ENCODE peak calls at places on chromosomes 11 and 22, in eight cellular contexts. One of them, this sample, is unnamed.

GRCh38 chr22:27278986-27279385 is 522.6 kb downstream of the MN1 start:
- DNase-seq in fibroblast of pulmonary artery: no peak
- DNase-seq in progenitor cell of endocrine pancreas: no peak
- DNase-seq in AG10803: peak; percentile 19
- DNase-seq in AG04449: no peak
- DNase-seq in heart right ventricle: no peak
- DNase-seq in A549: no peak
- DNase-seq in astrocyte of the spinal cord: no peak
- DNase-seq in this sample: no peak

GRCh38 chr11:134783219-134783618 is 371.2 kb upstream of the B3GAT1 start:
- DNase-seq in A549: no peak
- DNase-seq in fibroblast of pulmonary artery: no peak
- DNase-seq in AG10803: no peak
- DNase-seq in progenitor cell of endocrine pancreas: no peak
- DNase-seq in AG04449: no peak
- DNase-seq in heart right ventricle: no peak
- DNase-seq in astrocyte of the spinal cord: no peak
- DNase-seq in this sample: no peak

GRCh38 chr11:107780136-107780535 is 68.3 kb upstream of the SLN start:
- DNase-seq in astrocyte of the spinal cord: no peak
- DNase-seq in AG10803: no peak
- DNase-seq in fibroblast of pulmonary artery: no peak
- DNase-seq in heart right ventricle: no peak
- DNase-seq in AG04449: no peak
- DNase-seq in progenitor cell of endocrine pancreas: no peak
- DNase-seq in A549: no peak
- DNase-seq in this sample: no peak

GRCh38 chr11:11396290-11397042 is 43.4 kb upstream of the CSNK2A3 start:
- DNase-seq in progenitor cell of endocrine pancreas: no peak
- DNase-seq in AG04449: peak; percentile 68
- DNase-seq in heart right ventricle: no peak
- DNase-seq in AG10803: peak; percentile 92
- DNase-seq in fibroblast of pulmonary artery: peak; percentile 95
- DNase-seq in A549: no peak
- DNase-seq in astrocyte of the spinal cord: peak; percentile 83
- DNase-seq in this sample: no peak

GRCh38 chr22:37253164-37253660 is 9.1 kb upstream of the RAC2 start:
- DNase-seq in astrocyte of the spinal cord: no peak
- DNase-seq in AG04449: no peak
- DNase-seq in A549: no peak
- DNase-seq in heart right ventricle: no peak
- DNase-seq in AG10803: no peak
- DNase-seq in fibroblast of pulmonary artery: no peak
- DNase-seq in progenitor cell of endocrine pancreas: no peak
- DNase-seq in this sample: no peak

GRCh38 chr11:72962084-72962483 is 147.9 kb downstream of the ATG16L2 start:
- DNase-seq in progenitor cell of endocrine pancreas: no peak
- DNase-seq in fibroblast of pulmonary artery: peak; percentile 76
- DNase-seq in AG04449: no peak
- DNase-seq in astrocyte of the spinal cord: peak; percentile 37
- DNase-seq in A549: no peak
- DNase-seq in heart right ventricle: no peak
- DNase-seq in AG10803: peak; percentile 55
- DNase-seq in this sample: peak; percentile 13

GRCh38 chr11:94147433-94147845 is 18.8 kb downstream of the PANX1 start:
- DNase-seq in fibroblast of pulmonary artery: no peak
- DNase-seq in AG04449: no peak
- DNase-seq in progenitor cell of endocrine pancreas: no peak
- DNase-seq in A549: no peak
- DNase-seq in astrocyte of the spinal cord: no peak
- DNase-seq in AG10803: no peak
- DNase-seq in heart right ventricle: no peak
- DNase-seq in this sample: peak; percentile 70

GRCh38 chr22:40203568-40203967 is 25.8 kb downstream of the TNRC6B start:
- DNase-seq in heart right ventricle: no peak
- DNase-seq in fibroblast of pulmonary artery: no peak
- DNase-seq in AG10803: peak; percentile 39
- DNase-seq in progenitor cell of endocrine pancreas: no peak
- DNase-seq in A549: no peak
- DNase-seq in astrocyte of the spinal cord: no peak
- DNase-seq in AG04449: no peak
- DNase-seq in this sample: peak; percentile 61

DNA sequence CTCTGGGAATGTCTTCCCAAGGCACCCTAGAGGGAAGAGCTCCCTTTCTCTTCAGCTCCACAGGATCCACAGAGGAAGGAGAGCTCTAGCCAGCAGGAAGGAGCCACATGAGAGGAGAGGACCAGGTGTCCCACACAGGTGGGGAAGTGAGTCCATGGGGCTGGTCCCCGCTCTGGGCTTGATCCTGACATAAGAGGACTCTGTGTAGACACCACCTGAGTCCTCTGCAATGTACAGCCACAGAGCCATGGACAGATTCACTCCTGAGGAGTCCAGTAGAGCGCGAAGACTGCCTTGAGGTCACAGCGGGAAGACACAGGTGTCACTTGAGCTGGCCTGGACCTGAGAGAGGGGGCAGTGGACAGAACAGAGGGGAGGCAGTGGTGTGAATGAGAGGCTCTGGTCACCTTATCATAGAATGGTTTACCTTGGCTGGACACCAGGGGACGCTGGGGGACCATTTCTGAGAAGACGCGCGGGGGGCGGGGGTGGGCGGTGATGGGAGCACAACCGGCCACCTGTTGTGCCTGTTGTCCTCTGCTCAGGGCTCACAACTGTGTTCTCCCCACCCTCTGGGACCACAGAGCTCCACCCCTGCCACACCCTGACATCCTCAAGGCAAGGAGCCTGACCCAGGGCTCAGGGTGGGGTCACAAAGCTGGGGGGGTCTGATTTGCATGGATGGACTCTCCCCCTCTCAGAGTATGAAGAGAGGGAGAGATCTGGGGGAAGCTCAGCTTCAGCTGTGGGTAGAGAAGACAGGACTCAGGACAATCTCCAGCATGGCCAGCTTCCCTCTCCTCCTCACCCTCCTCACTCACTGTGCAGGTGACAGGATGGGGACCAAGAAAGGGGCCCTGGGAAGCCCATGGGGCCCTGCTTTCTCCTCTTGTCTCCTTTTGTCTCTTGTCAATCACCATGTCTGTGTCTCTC is 128.2 kb downstream of the ZNF280B start:
- DNase-seq in AG04449: no peak
- DNase-seq in fibroblast of pulmonary artery: no peak
- DNase-seq in astrocyte of the spinal cord: no peak
- DNase-seq in heart right ventricle: no peak
- DNase-seq in progenitor cell of endocrine pancreas: no peak
- DNase-seq in AG10803: no peak
- DNase-seq in A549: no peak
- DNase-seq in this sample: peak; percentile 27
- TF ChIP-seq CTCF in AG04449: no peak
- TF ChIP-seq CTCF in fibroblast of pulmonary artery: no peak
- TF ChIP-seq CTCF in astrocyte of the spinal cord: peak; percentile 16
- TF ChIP-seq CTCF in heart right ventricle: no peak
- TF ChIP-seq CTCF in progenitor cell of endocrine pancreas: peak; percentile 52
- TF ChIP-seq CTCF in AG10803: no peak
- TF ChIP-seq CTCF in A549: no peak
- TF ChIP-seq CTCF in this sample: peak; percentile 11

GRCh38 chr11:91997178-91997577 is 227.4 kb upstream of the FAT3 start:
- DNase-seq in progenitor cell of endocrine pancreas: no peak
- DNase-seq in AG04449: no peak
- DNase-seq in AG10803: no peak
- DNase-seq in heart right ventricle: no peak
- DNase-seq in astrocyte of the spinal cord: no peak
- DNase-seq in fibroblast of pulmonary artery: no peak
- DNase-seq in A549: no peak
- DNase-seq in this sample: no peak
- TF ChIP-seq CTCF in progenitor cell of endocrine pancreas: no peak
- TF ChIP-seq CTCF in AG04449: no peak
- TF ChIP-seq CTCF in AG10803: no peak
- TF ChIP-seq CTCF in heart right ventricle: no peak
- TF ChIP-seq CTCF in astrocyte of the spinal cord: no peak
- TF ChIP-seq CTCF in fibroblast of pulmonary artery: no peak
- TF ChIP-seq CTCF in A549: no peak
- TF ChIP-seq CTCF in this sample: no peak

GRCh38 chr22:50716291-50717024 is 21.5 kb upstream of the ACR start:
- DNase-seq in AG10803: no peak
- DNase-seq in fibroblast of pulmonary artery: no peak
- DNase-seq in heart right ventricle: no peak
- DNase-seq in astrocyte of the spinal cord: no peak
- DNase-seq in AG04449: no peak
- DNase-seq in A549: no peak
- DNase-seq in progenitor cell of endocrine pancreas: no peak
- DNase-seq in this sample: no peak

GRCh38 chr22:50718352-50718709 is 19.7 kb upstream of the ACR start:
- DNase-seq in AG10803: no peak
- DNase-seq in A549: no peak
- DNase-seq in heart right ventricle: no peak
- DNase-seq in astrocyte of the spinal cord: no peak
- DNase-seq in AG04449: no peak
- DNase-seq in progenitor cell of endocrine pancreas: no peak
- DNase-seq in fibroblast of pulmonary artery: no peak
- DNase-seq in this sample: no peak

GRCh38 chr22:50719814-50720300 is 18.1 kb upstream of the ACR start:
- DNase-seq in AG04449: no peak
- DNase-seq in AG10803: no peak
- DNase-seq in heart right ventricle: no peak
- DNase-seq in progenitor cell of endocrine pancreas: no peak
- DNase-seq in A549: no peak
- DNase-seq in fibroblast of pulmonary artery: no peak
- DNase-seq in astrocyte of the spinal cord: no peak
- DNase-seq in this sample: no peak

GRCh38 chr22:50715776-50716175 is 22.2 kb upstream of the ACR start:
- DNase-seq in progenitor cell of endocrine pancreas: no peak
- DNase-seq in AG10803: no peak
- DNase-seq in AG04449: no peak
- DNase-seq in A549: no peak
- DNase-seq in fibroblast of pulmonary artery: no peak
- DNase-seq in heart right ventricle: no peak
- DNase-seq in astrocyte of the spinal cord: no peak
- DNase-seq in this sample: no peak

GRCh38 chr22:50717709-50718351 is 20.2 kb upstream of the ACR start:
- DNase-seq in astrocyte of the spinal cord: no peak
- DNase-seq in fibroblast of pulmonary artery: no peak
- DNase-seq in progenitor cell of endocrine pancreas: no peak
- DNase-seq in A549: no peak
- DNase-seq in AG04449: no peak
- DNase-seq in heart right ventricle: no peak
- DNase-seq in AG10803: no peak
- DNase-seq in this sample: no peak
- TF ChIP-seq CTCF in astrocyte of the spinal cord: no peak
- TF ChIP-seq CTCF in fibroblast of pulmonary artery: no peak
- TF ChIP-seq CTCF in progenitor cell of endocrine pancreas: no peak
- TF ChIP-seq CTCF in A549: no peak
- TF ChIP-seq CTCF in AG04449: no peak
- TF ChIP-seq CTCF in heart right ventricle: no peak
- TF ChIP-seq CTCF in AG10803: no peak
- TF ChIP-seq CTCF in this sample: no peak

DNA sequence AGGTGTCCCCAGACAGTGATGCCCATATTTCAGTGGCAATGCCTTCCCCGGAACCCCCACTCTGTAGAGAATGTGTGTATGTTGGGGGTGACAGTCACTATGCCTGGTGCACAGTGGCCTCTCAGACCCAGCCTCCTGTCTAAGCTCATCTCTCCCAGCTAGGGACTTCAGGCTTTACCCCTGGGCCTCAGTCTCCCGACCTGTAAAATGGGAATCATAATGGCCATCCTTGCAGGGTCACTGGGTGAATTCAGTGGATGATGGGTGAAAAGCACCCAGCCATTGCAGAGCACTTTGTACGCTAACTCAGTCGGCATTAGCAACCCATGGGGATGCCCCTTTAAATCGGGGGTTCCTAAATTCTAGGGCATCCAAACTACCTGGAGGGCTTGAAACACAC is 18.9 kb downstream of the FGF3 start:
- DNase-seq in progenitor cell of endocrine pancreas: no peak
- DNase-seq in heart right ventricle: no peak
- DNase-seq in AG10803: no peak
- DNase-seq in A549: no peak
- DNase-seq in astrocyte of the spinal cord: no peak
- DNase-seq in fibroblast of pulmonary artery: no peak
- DNase-seq in AG04449: no peak
- DNase-seq in this sample: no peak
- TF ChIP-seq CTCF in progenitor cell of endocrine pancreas: no peak
- TF ChIP-seq CTCF in heart right ventricle: no peak
- TF ChIP-seq CTCF in AG10803: no peak
- TF ChIP-seq CTCF in A549: no peak
- TF ChIP-seq CTCF in astrocyte of the spinal cord: no peak
- TF ChIP-seq CTCF in fibroblast of pulmonary artery: no peak
- TF ChIP-seq CTCF in AG04449: no peak
- TF ChIP-seq CTCF in this sample: no peak

GRCh38 chr11:126573325-126574076 is 218.0 kb downstream of the ST3GAL4 start:
- DNase-seq in progenitor cell of endocrine pancreas: no peak
- DNase-seq in AG10803: no peak
- DNase-seq in A549: no peak
- DNase-seq in heart right ventricle: no peak
- DNase-seq in astrocyte of the spinal cord: no peak
- DNase-seq in fibroblast of pulmonary artery: no peak
- DNase-seq in AG04449: no peak
- DNase-seq in this sample: no peak
- TF ChIP-seq CTCF in progenitor cell of endocrine pancreas: peak; percentile 44
- TF ChIP-seq CTCF in AG10803: peak; percentile 40
- TF ChIP-seq CTCF in A549: peak; percentile 12
- TF ChIP-seq CTCF in heart right ventricle: peak; percentile 6
- TF ChIP-seq CTCF in astrocyte of the spinal cord: peak; percentile 34
- TF ChIP-seq CTCF in fibroblast of pulmonary artery: peak; percentile 22
- TF ChIP-seq CTCF in AG04449: peak; percentile 22
- TF ChIP-seq CTCF in this sample: no peak